ENCODE peak calls at places on chromosomes 16 and 17, in six cellular contexts. M is kidney, Z is heart left ventricle, J is tibial nerve, F is transverse colon, R is stomach. V is an unnamed sample.

GRCh38 chr16:49594706-49595534 is 221.3 kb downstream of the C16orf78 start:
- DNase-seq in F (no peak), R (peak; percentile 9), M (no peak), Z (no peak), J (no peak), V (no peak)

GRCh38 chr16:62283-62682 is 8.7 kb downstream of the SNRNP25 start:
- DNase-seq in F (no peak), R (no peak), J (no peak), Z (no peak), M (no peak), V (no peak)

GRCh38 chr17:17351356-17351891 is 48.3 kb downstream of the NT5M start:
- DNase-seq in Z (no peak), F (no peak), R (peak; percentile 10), M (no peak), J (no peak), V (no peak)

GRCh38 chr17:37094391-37094790 is 145.6 kb downstream of the AATF start:
- DNase-seq in M (no peak), Z (no peak), J (no peak), R (no peak), F (no peak), V (no peak)

GRCh38 chr17:18948476-18949006 is 3.4 kb upstream of the SLC5A10 start:
- DNase-seq in R (no peak), J (no peak), M (peak; percentile 16), F (no peak), Z (no peak), V (no peak)

GRCh38 chr16:1787322-1788094 is 4.7 kb downstream of the NUBP2 start:
- DNase-seq in J (no peak), Z (no peak), M (peak; percentile 64), R (no peak), F (no peak), V (no peak)

GRCh38 chr17:31061678-31062077 is 33.1 kb upstream of the NF1 start:
- DNase-seq in M (no peak), Z (no peak), F (no peak), J (no peak), R (no peak), V (no peak)

GRCh38 chr17:46071796-46072195 is 72.7 kb downstream of the STH start:
- DNase-seq in J (no peak), F (no peak), R (no peak), M (no peak), Z (no peak), V (no peak)

DNA sequence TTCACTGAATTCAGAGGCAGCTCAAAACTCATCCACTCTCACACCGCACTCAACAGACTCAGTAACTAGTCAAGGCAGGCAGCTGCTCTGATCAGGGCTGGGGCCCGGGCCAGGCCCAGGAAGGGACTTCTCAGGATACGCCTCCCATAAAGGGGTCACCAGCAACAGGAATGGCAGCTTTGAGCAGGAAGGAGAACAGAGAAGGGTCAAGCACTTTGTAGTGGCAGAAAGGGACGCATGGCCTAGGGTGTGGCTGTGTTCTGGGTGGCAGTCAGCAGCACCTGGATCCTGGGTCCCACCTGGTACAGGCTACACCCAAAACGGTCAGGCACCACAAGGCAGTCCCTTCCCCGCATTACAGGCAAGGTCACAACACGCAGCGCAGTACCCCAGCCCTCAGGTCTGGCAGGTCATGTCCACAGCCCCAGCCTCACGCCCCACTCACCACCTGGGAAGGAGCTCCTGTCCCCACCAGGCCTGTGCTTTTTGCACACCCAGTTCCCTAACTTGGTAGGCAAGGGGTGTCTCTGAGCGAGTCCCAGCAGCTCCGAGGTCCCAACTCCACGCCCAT is 99.7 kb downstream of the ZNF778 start:
- DNase-seq in F (peak; percentile 41), J (no peak), R (no peak), M (peak; percentile 66), Z (no peak), V (no peak)
- H3K4me1 ChIP-seq in F (peaks cover 36% of the 10 kb centered on the region), J (no peaks in the 10 kb centered on the region), R (peaks cover 87% of the 10 kb centered on the region), M (peaks cover 16% of the 10 kb centered on the region), Z (peaks cover 89% of the 10 kb centered on the region), V (peaks cover 36% of the 10 kb centered on the region)

GRCh38 chr17:40062347-40063033 is at the start of gene THRA:
- DNase-seq in M (peak; percentile 88), R (peak; percentile 78), Z (peak; percentile 86), F (peak; percentile 82), J (peak; percentile 55), V (peak; percentile 83)
- TF ChIP-seq CTCF in M (peak; percentile 32), R (no peak), Z (no peak), F (peak; percentile 25), J (peak; percentile 44), V (no peak)

GRCh38 chr16:29995330-29995910 is at the start of gene HIRIP3:
- DNase-seq in Z (peak; percentile 91), J (peak; percentile 68), R (peak; percentile 90), M (peak; percentile 95), F (peak; percentile 91), V (peak; percentile 87)

GRCh38 chr16:29993903-29994612 is 1.4 kb downstream of the HIRIP3 start:
- DNase-seq in F (no peak), R (no peak), M (no peak), Z (no peak), J (no peak), V (no peak)

GRCh38 chr16:29994613-29995329 is 646 bp downstream of the HIRIP3 start:
- DNase-seq in J (no peak), M (peak; percentile 73), R (peak; percentile 78), F (peak; percentile 86), Z (peak; percentile 62), V (peak; percentile 84)

GRCh38 chr16:29996773-29997250 is 771 bp downstream of the INO80E start:
- DNase-seq in Z (no peak), F (no peak), J (no peak), M (no peak), R (no peak), V (no peak)

GRCh38 chr16:29995911-29996772 is at the start of gene INO80E:
- DNase-seq in J (peak; percentile 96), R (peak; percentile 99), F (peak; percentile 99), Z (peak; percentile 99), M (peak; percentile 100), V (peak; percentile 98)
- H3K4me1 ChIP-seq in J (no peaks in the 10 kb centered on the region), R (peaks cover 28% of the 10 kb centered on the region), F (peaks cover 11% of the 10 kb centered on the region), Z (peaks cover 30% of the 10 kb centered on the region), M (peaks cover 14% of the 10 kb centered on the region), V (peaks cover 11% of the 10 kb centered on the region)

DNA sequence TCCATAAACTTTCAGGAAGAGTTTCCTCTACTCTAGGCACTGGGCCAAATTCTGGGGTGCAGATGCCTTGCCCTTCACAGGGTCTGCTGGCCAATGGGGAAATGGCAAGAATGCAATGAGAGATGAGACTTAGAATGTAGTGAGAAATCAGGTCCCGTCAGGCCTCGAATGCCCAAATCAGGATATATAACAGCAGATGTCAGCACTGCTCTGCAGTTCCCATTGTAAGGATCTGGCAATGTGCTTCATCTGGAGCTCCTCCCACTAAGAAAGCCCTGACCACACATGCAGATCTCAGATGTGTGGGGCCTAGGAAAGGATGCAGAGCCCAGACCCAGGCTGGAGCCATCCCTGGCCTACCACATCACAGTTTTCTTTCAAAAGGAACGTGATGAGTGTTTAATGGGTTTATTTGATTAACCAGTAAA is 13.9 kb upstream of the LPCAT2 start:
- DNase-seq in R (peak; percentile 51), J (no peak), F (peak; percentile 45), Z (peak; percentile 58), M (no peak), V (peak; percentile 56)
- TF ChIP-seq CTCF in R (no peak), J (peak; percentile 78), F (no peak), Z (peak; percentile 54), M (peak; percentile 58), V (no peak)

V was measured in Caco-2.